ENCODE peak calls at places on chromosomes 11 and 22, in four cellular contexts. I is cardiac muscle cell, A is GM23248, M is uterus. U is an unnamed sample. For H3K27me3, the result is how much of the 10 kb centered on the place peaks cover.

GRCh38 chr11:95831198-95831883 is 41.0 kb downstream of the CEP57 start:
- DNase-seq in I (peak), A (peak), M (no peak), U (no peak)

GRCh38 chr22:37681001-37681424 is 5.1 kb upstream of the NOL12 start:
- DNase-seq in I (no peak), A (peak), M (no peak), U (peak)

GRCh38 chr11:120539681-120540369 is 28.3 kb downstream of the GRIK4 start:
- DNase-seq in I (peak), A (peak), M (no peak), U (no peak)

GRCh38 chr22:31753005-31753633 is 700 bp upstream of the DEPDC5 start:
- DNase-seq in I (peak), A (peak), M (peak), U (peak)

GRCh38 chr11:131629925-131630324 is 259.5 kb downstream of the NTM start:
- DNase-seq in I (no peak), A (no peak), M (no peak), U (no peak)

GRCh38 chr22:36405221-36405631 is 17.5 kb upstream of the MYH9 start:
- DNase-seq in I (no peak), A (no peak), M (no peak), U (no peak)

GRCh38 chr22:19287076-19287724 is 4.3 kb downstream of the CLTCL1 start:
- DNase-seq in I (peak), A (peak), M (no peak), U (no peak)

GRCh38 chr11:83456075-83456474 is 169.9 kb upstream of the CCDC90B start:
- DNase-seq in I (no peak), A (no peak), M (no peak), U (peak)

GRCh38 chr11:32426819-32427615 is 8.3 kb downstream of the WT1 start:
- DNase-seq in I (peak), A (no peak), M (peak), U (no peak)

GRCh38 chr11:128963744-128964340 is 21.2 kb upstream of the TP53AIP1 start:
- DNase-seq in I (peak), A (no peak), M (no peak), U (no peak)

GRCh38 chr11:70742553-70743291 is 344.4 kb downstream of the CTTN start:
- DNase-seq in I (peak), A (no peak), M (no peak), U (no peak)

GRCh38 chr11:129767827-129768226 is 47.8 kb upstream of the TMEM45B start:
- DNase-seq in I (no peak), A (no peak), M (no peak), U (no peak)

GRCh38 chr22:41085842-41086241 is 6.5 kb upstream of the EP300 start:
- DNase-seq in I (no peak), A (no peak), M (no peak), U (no peak)

GRCh38 chr22:19970479-19971275 is 29.1 kb upstream of the TXNRD2 start:
- DNase-seq in I (peak), A (peak), M (peak), U (peak)

GRCh38 chr11:117309310-117309709 is 6.7 kb downstream of the BACE1 start:
- DNase-seq in I (no peak), A (no peak), M (no peak), U (no peak)

GRCh38 chr11:60918941-60919275 is 5.0 kb downstream of the TMEM109 start:
- DNase-seq in I (peak), A (peak), M (no peak), U (no peak)

GRCh38 chr22:43884600-43885318 is 7.1 kb downstream of the PNPLA5 start:
- DNase-seq in I (peak), A (peak), M (peak), U (peak)

GRCh38 chr22:47297261-47298016 is 535.0 kb downstream of the TBC1D22A start:
- DNase-seq in I (no peak), A (no peak), M (no peak), U (no peak)

GRCh38 chr11:112374486-112375140 is 114.0 kb upstream of the PLET1 start:
- DNase-seq in I (no peak), A (no peak), M (no peak), U (no peak)
- H3K27me3 ChIP-seq in I (under half), A (under half), M (under half), U (under half)

GRCh38 chr22:50670513-50670912 is 2.1 kb upstream of the SHANK3 start:
- DNase-seq in I (no peak), A (no peak), M (no peak), U (no peak)

GRCh38 chr22:50672471-50673230 is at the start of gene SHANK3:
- DNase-seq in I (peak), A (no peak), M (peak), U (peak)

GRCh38 chr22:50670914-50671538 is 1.6 kb upstream of the SHANK3 start:
- DNase-seq in I (no peak), A (no peak), M (no peak), U (no peak)

GRCh38 chr22:50672041-50672440 is 582 bp upstream of the SHANK3 start:
- DNase-seq in I (no peak), A (no peak), M (no peak), U (no peak)

GRCh38 chr22:50671641-50672040 is 982 bp upstream of the SHANK3 start:
- DNase-seq in I (no peak), A (peak), M (no peak), U (no peak)
- H3K27me3 ChIP-seq in I (under half), A (under half), M (under half), U (under half)

DNA sequence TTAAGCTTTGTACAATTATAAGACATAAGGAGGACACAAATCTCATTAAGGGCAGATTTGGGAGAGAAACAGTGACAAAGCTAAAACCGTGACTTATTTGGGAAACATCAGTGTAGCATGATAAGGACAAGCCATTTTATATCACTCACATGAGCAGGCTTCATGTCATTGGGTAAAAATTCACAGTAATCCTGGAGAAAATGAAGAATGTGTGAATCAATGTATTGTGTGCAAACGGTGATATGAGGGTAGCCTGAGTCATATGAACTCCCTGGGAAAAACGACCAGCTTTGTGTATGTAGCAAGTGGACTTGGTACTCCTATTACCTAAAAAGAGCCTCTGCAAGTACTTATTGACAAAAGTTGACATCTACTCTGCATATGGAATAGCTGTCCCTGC is 6.0 kb upstream of the TRIM34 start:
- DNase-seq in I (peak), A (peak), M (no peak), U (no peak)
- H3K27me3 ChIP-seq in I (under half), A (under half), M (under half), U (under half)

DNA sequence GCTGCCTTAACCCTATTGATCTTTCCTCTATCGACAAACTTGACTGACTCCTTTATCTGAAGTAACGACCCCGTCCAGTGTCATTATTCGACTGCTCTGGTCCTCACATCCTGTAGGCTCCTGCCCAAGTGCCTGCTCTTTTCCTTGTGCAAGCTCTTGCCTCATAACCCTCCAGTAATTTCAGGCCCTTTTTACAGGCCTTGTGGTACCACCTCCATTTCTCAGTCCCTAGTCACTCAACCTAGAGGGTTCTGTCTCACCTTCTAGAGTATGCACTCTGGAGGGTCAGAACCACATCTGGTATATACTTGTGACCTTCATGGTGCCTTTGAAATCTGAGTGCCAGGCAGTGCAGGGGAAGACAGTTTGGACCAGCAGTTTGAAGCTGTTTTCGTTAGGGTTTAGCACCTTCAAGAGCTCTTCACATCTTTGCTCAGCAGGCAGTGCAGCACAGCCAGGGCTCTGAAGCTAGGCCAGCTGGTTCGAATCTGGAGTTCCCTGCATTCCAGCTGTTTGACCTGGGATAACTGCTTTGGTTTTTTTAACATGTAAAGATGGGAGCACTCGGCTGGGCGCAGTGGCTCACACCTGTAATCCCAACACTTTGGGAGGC is 11.2 kb downstream of the SNRPD3 start:
- DNase-seq in I (peak), A (peak), M (no peak), U (no peak)
- H3K27me3 ChIP-seq in I (under half), A (under half), M (under half), U (under half)

GRCh38 chr11:65041206-65042035 is at the start of gene SAC3D1:
- DNase-seq in I (no peak), A (peak), M (no peak), U (no peak)
- H3K27me3 ChIP-seq in I (under half), A (under half), M (under half), U (under half)

GRCh38 chr11:13007182-13007581 is 1.9 kb upstream of the RASSF10 start:
- DNase-seq in I (no peak), A (no peak), M (no peak), U (no peak)

GRCh38 chr11:13007702-13008435 is 1.2 kb upstream of the RASSF10 start:
- DNase-seq in I (no peak), A (no peak), M (no peak), U (no peak)

GRCh38 chr11:13009476-13009920 is 382 bp downstream of the RASSF10 start:
- DNase-seq in I (no peak), A (peak), M (no peak), U (no peak)

GRCh38 chr11:13009921-13010736 is 1.0 kb downstream of the RASSF10 start:
- DNase-seq in I (peak), A (peak), M (no peak), U (no peak)

GRCh38 chr11:13008625-13009475 is at the start of gene RASSF10:
- DNase-seq in I (peak), A (peak), M (peak), U (no peak)
- H3K27me3 ChIP-seq in I (under half), A (half or more), M (under half), U (half or more)

DNA sequence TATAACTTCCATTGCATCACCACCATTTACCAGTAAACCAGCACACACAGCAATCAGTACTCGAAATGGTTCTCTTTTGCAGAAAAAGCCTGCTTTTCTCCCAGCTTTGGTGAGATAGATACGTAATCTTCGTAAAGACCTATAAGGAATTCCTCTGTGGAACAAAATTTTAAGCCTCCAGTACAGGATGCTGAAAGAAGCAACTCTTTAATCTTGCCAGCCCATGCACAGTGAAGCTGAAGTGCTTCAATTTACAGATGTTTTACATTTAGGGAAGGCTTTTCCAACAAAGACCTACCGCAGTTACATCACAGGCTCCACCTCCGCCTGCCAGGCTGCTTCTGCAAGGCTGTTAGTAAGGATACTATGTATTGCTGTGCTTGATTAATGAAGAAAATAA is 1.9 kb downstream of the ELMOD1 start:
- DNase-seq in I (peak), A (peak), M (no peak), U (no peak)
- H3K27me3 ChIP-seq in I (half or more), A (under half), M (under half), U (half or more)

U was measured in adrenal gland.